ENCODE peak calls at places on chromosomes 6 and 20, in six cellular contexts. W is right lobe of liver, T is HCT116, V is heart left ventricle, C is K562, B is HepG2. L is an unnamed sample.

GRCh38 chr20:49585585-49586245 is 17.8 kb upstream of the PTGIS start:
- ATAC-seq in W (no peak), T (no peak), V (no peak), C (no peak), B (no peak), L (no peak)

GRCh38 chr20:59406446-59406845 is 106.0 kb downstream of the EDN3 start:
- ATAC-seq in W (no peak), T (no peak), V (peak; percentile 62), C (no peak), B (no peak), L (peak; percentile 63)

GRCh38 chr6:169801396-169802160 is 50.2 kb downstream of the ERMARD start:
- ATAC-seq in W (peak; percentile 1), T (no peak), V (no peak), C (peak; percentile 32), B (peak; percentile 41), L (no peak)

GRCh38 chr6:138116661-138116999 is 9.4 kb upstream of the PERP start:
- ATAC-seq in W (no peak), T (no peak), V (no peak), C (no peak), B (no peak), L (no peak)

GRCh38 chr20:25032478-25033183 is 25.3 kb downstream of the ACSS1 start:
- ATAC-seq in W (peak; percentile 40), T (no peak), V (peak; percentile 86), C (peak; percentile 42), B (peak; percentile 91), L (peak; percentile 57)

GRCh38 chr6:106275692-106276091 is 49.9 kb downstream of the ATG5 start:
- ATAC-seq in W (no peak), T (no peak), V (no peak), C (no peak), B (no peak), L (no peak)

GRCh38 chr20:433300-433975 is 25.3 kb downstream of the RBCK1 start:
- ATAC-seq in W (no peak), T (no peak), V (no peak), C (no peak), B (no peak), L (no peak)

GRCh38 chr6:157638779-157639178 is 184.3 kb upstream of the SNX9 start:
- ATAC-seq in W (no peak), T (no peak), V (peak; percentile 38), C (no peak), B (no peak), L (no peak)

GRCh38 chr6:36245572-36246031 is 24.3 kb upstream of the PNPLA1 start:
- ATAC-seq in W (peak; percentile 18), T (no peak), V (no peak), C (peak; percentile 78), B (peak; percentile 66), L (no peak)

GRCh38 chr6:157980288-157981131 is 1.2 kb upstream of the SYNJ2 start:
- ATAC-seq in W (peak; percentile 31), T (no peak), V (peak; percentile 50), C (peak; percentile 59), B (peak; percentile 0), L (peak; percentile 20)

GRCh38 chr6:129507059-129507807 is 202.7 kb downstream of the ARHGAP18 start:
- ATAC-seq in W (peak; percentile 60), T (no peak), V (peak; percentile 57), C (peak; percentile 39), B (no peak), L (no peak)

GRCh38 chr20:13839421-13840092 is 54.7 kb downstream of the NDUFAF5 start:
- ATAC-seq in W (no peak), T (peak; percentile 36), V (no peak), C (no peak), B (peak; percentile 18), L (no peak)

GRCh38 chr20:51023617-51024155 is 779 bp upstream of the KCNG1 start:
- ATAC-seq in W (peak; percentile 18), T (no peak), V (no peak), C (no peak), B (no peak), L (no peak)

GRCh38 chr20:51024761-51025160 is 1.9 kb upstream of the KCNG1 start:
- ATAC-seq in W (no peak), T (no peak), V (no peak), C (no peak), B (no peak), L (no peak)

GRCh38 chr20:51022227-51022802 is 592 bp downstream of the KCNG1 start:
- ATAC-seq in W (no peak), T (peak; percentile 20), V (no peak), C (peak; percentile 6), B (no peak), L (no peak)

GRCh38 chr20:51021067-51022025 is 1.6 kb downstream of the KCNG1 start:
- ATAC-seq in W (no peak), T (no peak), V (no peak), C (no peak), B (no peak), L (no peak)

DNA sequence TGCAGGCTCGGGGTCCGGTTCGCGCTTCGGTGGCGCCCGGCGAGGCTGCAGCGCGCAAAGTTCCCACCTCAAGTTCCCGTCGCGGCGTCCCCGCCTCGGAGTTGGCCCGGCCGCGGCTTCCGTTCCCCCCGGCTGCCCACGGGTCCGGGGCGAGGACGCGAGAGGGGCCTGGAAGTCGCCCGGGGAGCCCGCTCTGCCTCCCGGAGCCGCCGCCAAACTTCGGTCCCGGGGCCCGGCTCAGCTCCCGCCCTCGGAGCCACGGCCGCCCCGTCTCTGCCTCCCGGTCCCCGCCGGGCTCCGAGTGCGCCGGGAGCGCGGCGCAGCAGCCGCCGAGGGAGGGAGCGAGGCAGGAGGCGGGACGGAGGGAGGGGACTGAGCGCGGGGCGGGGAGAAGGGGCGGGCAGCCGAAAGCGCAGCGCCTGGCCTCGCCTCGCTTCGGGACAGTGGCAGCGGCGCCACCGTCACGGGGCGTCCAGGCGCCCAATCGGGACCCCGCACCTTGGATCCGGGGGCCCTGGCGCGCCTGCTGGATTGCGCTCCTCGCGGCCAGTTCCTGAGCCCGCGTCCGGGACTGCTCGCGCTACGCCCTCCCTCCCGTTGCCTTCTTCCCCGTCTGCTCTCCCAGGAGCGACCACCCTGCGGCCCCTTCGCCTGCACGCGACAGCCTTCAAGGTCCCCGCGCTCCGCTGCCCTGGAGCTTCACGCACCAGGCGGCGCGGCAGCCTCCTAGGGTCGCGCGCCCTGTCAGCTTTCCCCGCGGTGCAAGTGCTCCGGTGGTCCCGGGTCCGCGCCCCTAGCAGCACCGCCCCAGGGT is at the start of gene KCNG1:
- ATAC-seq in W (peak; percentile 92), T (peak; percentile 98), V (peak; percentile 89), C (peak; percentile 97), B (peak; percentile 77), L (peak; percentile 78)
- TF ChIP-seq POLR2A in W (no peak), T (peak; percentile 94), V (no peak), C (no peak), B (no peak), L (peak; percentile 22)

GRCh38 chr6:108565091-108565766 is 4.5 kb downstream of the FOXO3 start:
- ATAC-seq in W (no peak), T (no peak), V (no peak), C (no peak), B (no peak), L (peak; percentile 0)

GRCh38 chr6:108561742-108562502 is 1.2 kb downstream of the FOXO3 start:
- ATAC-seq in W (no peak), T (no peak), V (no peak), C (no peak), B (no peak), L (no peak)

GRCh38 chr6:108564178-108564577 is 3.5 kb downstream of the FOXO3 start:
- ATAC-seq in W (no peak), T (peak; percentile 9), V (no peak), C (no peak), B (no peak), L (no peak)

GRCh38 chr6:108562503-108562993 is 1.8 kb downstream of the FOXO3 start:
- ATAC-seq in W (peak; percentile 8), T (no peak), V (peak; percentile 48), C (peak; percentile 14), B (peak; percentile 11), L (no peak)

GRCh38 chr6:108563292-108563691 is 2.6 kb downstream of the FOXO3 start:
- ATAC-seq in W (no peak), T (no peak), V (no peak), C (no peak), B (no peak), L (no peak)
- H3K4me1 ChIP-seq in W (no peaks in the 10 kb centered on the region), T (peaks cover 43% of the 10 kb centered on the region), V (peaks cover 49% of the 10 kb centered on the region), C (peaks cover 35% of the 10 kb centered on the region), B (peaks cover 51% of the 10 kb centered on the region), L (peaks cover 21% of the 10 kb centered on the region)

GRCh38 chr20:40856653-40857052 is 167.6 kb upstream of the MAFB start:
- ATAC-seq in W (no peak), T (no peak), V (no peak), C (no peak), B (no peak), L (no peak)
- H3K27me3 ChIP-seq in W (no peaks in the 10 kb centered on the region), T (no peaks in the 10 kb centered on the region), V (no peaks in the 10 kb centered on the region), C (peaks cover 2% of the 10 kb centered on the region), B (no peaks in the 10 kb centered on the region), L (peaks cover 4% of the 10 kb centered on the region)

GRCh38 chr20:61002090-61002489 is 250.0 kb upstream of the CDH4 start:
- ATAC-seq in W (no peak), T (no peak), V (no peak), C (no peak), B (no peak), L (no peak)
- TF ChIP-seq POLR2A in W (no peak), T (no peak), V (no peak), C (no peak), B (no peak), L (no peak)

L was measured in gastroesophageal sphincter.